ENCODE peak calls at places on chromosome 22, in nine cellular contexts. One of them, this sample, is unnamed.

GRCh38 chr22:50720861-50721844 is 16.9 kb upstream of the ACR start:
- DNase-seq in kidney epithelial cell: no peak
- DNase-seq in fibroblast of villous mesenchyme: no peak
- DNase-seq in pancreas: no peak
- DNase-seq in coronary artery: no peak
- DNase-seq in Panc1: no peak
- DNase-seq in psoas muscle: no peak
- DNase-seq in AG10803: no peak
- DNase-seq in body of pancreas: no peak
- DNase-seq in this sample: no peak

GRCh38 chr22:47210686-47211085 is 448.2 kb downstream of the TBC1D22A start:
- DNase-seq in kidney epithelial cell: no peak
- DNase-seq in fibroblast of villous mesenchyme: no peak
- DNase-seq in pancreas: no peak
- DNase-seq in coronary artery: no peak
- DNase-seq in Panc1: no peak
- DNase-seq in psoas muscle: no peak
- DNase-seq in AG10803: no peak
- DNase-seq in body of pancreas: no peak
- DNase-seq in this sample: no peak

GRCh38 chr22:37254206-37254866 is 10.3 kb upstream of the RAC2 start:
- DNase-seq in kidney epithelial cell: no peak
- DNase-seq in fibroblast of villous mesenchyme: peak; percentile 71
- DNase-seq in pancreas: no peak
- DNase-seq in coronary artery: no peak
- DNase-seq in Panc1: no peak
- DNase-seq in psoas muscle: no peak
- DNase-seq in AG10803: peak; percentile 51
- DNase-seq in body of pancreas: no peak
- DNase-seq in this sample: no peak

GRCh38 chr22:50141891-50142363 is 28.6 kb upstream of the PANX2 start:
- DNase-seq in kidney epithelial cell: no peak
- DNase-seq in fibroblast of villous mesenchyme: peak; percentile 59
- DNase-seq in pancreas: no peak
- DNase-seq in coronary artery: peak; percentile 54
- DNase-seq in Panc1: no peak
- DNase-seq in psoas muscle: no peak
- DNase-seq in AG10803: no peak
- DNase-seq in body of pancreas: no peak
- DNase-seq in this sample: no peak

GRCh38 chr22:20315337-20316216 is 4.3 kb downstream of the DGCR6L start:
- DNase-seq in kidney epithelial cell: no peak
- DNase-seq in fibroblast of villous mesenchyme: no peak
- DNase-seq in pancreas: peak; percentile 11
- DNase-seq in coronary artery: peak; percentile 69
- DNase-seq in Panc1: no peak
- DNase-seq in psoas muscle: no peak
- DNase-seq in AG10803: no peak
- DNase-seq in body of pancreas: no peak
- DNase-seq in this sample: no peak

GRCh38 chr22:20463324-20464095 is 25.9 kb upstream of the SCARF2 start:
- DNase-seq in kidney epithelial cell: no peak
- DNase-seq in fibroblast of villous mesenchyme: no peak
- DNase-seq in pancreas: no peak
- DNase-seq in coronary artery: no peak
- DNase-seq in Panc1: no peak
- DNase-seq in psoas muscle: peak; percentile 77
- DNase-seq in AG10803: no peak
- DNase-seq in body of pancreas: no peak
- DNase-seq in this sample: no peak

GRCh38 chr22:42313804-42314581 is 43.5 kb upstream of the TCF20 start:
- DNase-seq in kidney epithelial cell: peak; percentile 35
- DNase-seq in fibroblast of villous mesenchyme: peak; percentile 16
- DNase-seq in pancreas: peak; percentile 44
- DNase-seq in coronary artery: no peak
- DNase-seq in Panc1: peak; percentile 46
- DNase-seq in psoas muscle: no peak
- DNase-seq in AG10803: no peak
- DNase-seq in body of pancreas: peak; percentile 81
- DNase-seq in this sample: no peak

GRCh38 chr22:40463017-40463631 is 92.7 kb downstream of the SGSM3 start:
- DNase-seq in kidney epithelial cell: no peak
- DNase-seq in fibroblast of villous mesenchyme: no peak
- DNase-seq in pancreas: no peak
- DNase-seq in coronary artery: no peak
- DNase-seq in Panc1: no peak
- DNase-seq in psoas muscle: no peak
- DNase-seq in AG10803: no peak
- DNase-seq in body of pancreas: no peak
- DNase-seq in this sample: no peak

GRCh38 chr22:26702906-26703830 is 45.8 kb downstream of the MIAT start:
- DNase-seq in kidney epithelial cell: no peak
- DNase-seq in fibroblast of villous mesenchyme: peak; percentile 36
- DNase-seq in pancreas: no peak
- DNase-seq in coronary artery: no peak
- DNase-seq in Panc1: no peak
- DNase-seq in psoas muscle: no peak
- DNase-seq in AG10803: peak; percentile 49
- DNase-seq in body of pancreas: no peak
- DNase-seq in this sample: no peak

GRCh38 chr22:38572065-38572464 is 2.1 kb upstream of the DMC1 start:
- DNase-seq in kidney epithelial cell: no peak
- DNase-seq in fibroblast of villous mesenchyme: peak; percentile 64
- DNase-seq in pancreas: peak; percentile 28
- DNase-seq in coronary artery: no peak
- DNase-seq in Panc1: no peak
- DNase-seq in psoas muscle: no peak
- DNase-seq in AG10803: peak; percentile 61
- DNase-seq in body of pancreas: peak; percentile 52
- DNase-seq in this sample: no peak

GRCh38 chr22:33109532-33110148 is 51.5 kb upstream of the SYN3 start:
- DNase-seq in kidney epithelial cell: no peak
- DNase-seq in fibroblast of villous mesenchyme: no peak
- DNase-seq in pancreas: no peak
- DNase-seq in coronary artery: no peak
- DNase-seq in Panc1: no peak
- DNase-seq in psoas muscle: no peak
- DNase-seq in AG10803: no peak
- DNase-seq in body of pancreas: no peak
- DNase-seq in this sample: no peak

GRCh38 chr22:50601669-50602337 is 1.2 kb downstream of the MAPK8IP2 start:
- DNase-seq in kidney epithelial cell: no peak
- DNase-seq in fibroblast of villous mesenchyme: no peak
- DNase-seq in pancreas: no peak
- DNase-seq in coronary artery: no peak
- DNase-seq in Panc1: no peak
- DNase-seq in psoas muscle: no peak
- DNase-seq in AG10803: no peak
- DNase-seq in body of pancreas: no peak
- DNase-seq in this sample: no peak

GRCh38 chr22:48798281-48799226 is 1029.1 kb downstream of the BRD1 start:
- DNase-seq in kidney epithelial cell: no peak
- DNase-seq in fibroblast of villous mesenchyme: no peak
- DNase-seq in pancreas: no peak
- DNase-seq in coronary artery: no peak
- DNase-seq in Panc1: no peak
- DNase-seq in psoas muscle: no peak
- DNase-seq in AG10803: no peak
- DNase-seq in body of pancreas: no peak
- DNase-seq in this sample: no peak

GRCh38 chr22:48795664-48796063 is 1032.0 kb downstream of the BRD1 start:
- DNase-seq in kidney epithelial cell: no peak
- DNase-seq in fibroblast of villous mesenchyme: no peak
- DNase-seq in pancreas: no peak
- DNase-seq in coronary artery: no peak
- DNase-seq in Panc1: no peak
- DNase-seq in psoas muscle: no peak
- DNase-seq in AG10803: no peak
- DNase-seq in body of pancreas: no peak
- DNase-seq in this sample: no peak

GRCh38 chr22:48797731-48798130 is 1029.9 kb downstream of the BRD1 start:
- DNase-seq in kidney epithelial cell: no peak
- DNase-seq in fibroblast of villous mesenchyme: no peak
- DNase-seq in pancreas: no peak
- DNase-seq in coronary artery: no peak
- DNase-seq in Panc1: no peak
- DNase-seq in psoas muscle: no peak
- DNase-seq in AG10803: no peak
- DNase-seq in body of pancreas: no peak
- DNase-seq in this sample: no peak

GRCh38 chr22:48794906-48795305 is 1032.8 kb downstream of the BRD1 start:
- DNase-seq in kidney epithelial cell: no peak
- DNase-seq in fibroblast of villous mesenchyme: no peak
- DNase-seq in pancreas: no peak
- DNase-seq in coronary artery: no peak
- DNase-seq in Panc1: no peak
- DNase-seq in psoas muscle: no peak
- DNase-seq in AG10803: no peak
- DNase-seq in body of pancreas: no peak
- DNase-seq in this sample: no peak

DNA sequence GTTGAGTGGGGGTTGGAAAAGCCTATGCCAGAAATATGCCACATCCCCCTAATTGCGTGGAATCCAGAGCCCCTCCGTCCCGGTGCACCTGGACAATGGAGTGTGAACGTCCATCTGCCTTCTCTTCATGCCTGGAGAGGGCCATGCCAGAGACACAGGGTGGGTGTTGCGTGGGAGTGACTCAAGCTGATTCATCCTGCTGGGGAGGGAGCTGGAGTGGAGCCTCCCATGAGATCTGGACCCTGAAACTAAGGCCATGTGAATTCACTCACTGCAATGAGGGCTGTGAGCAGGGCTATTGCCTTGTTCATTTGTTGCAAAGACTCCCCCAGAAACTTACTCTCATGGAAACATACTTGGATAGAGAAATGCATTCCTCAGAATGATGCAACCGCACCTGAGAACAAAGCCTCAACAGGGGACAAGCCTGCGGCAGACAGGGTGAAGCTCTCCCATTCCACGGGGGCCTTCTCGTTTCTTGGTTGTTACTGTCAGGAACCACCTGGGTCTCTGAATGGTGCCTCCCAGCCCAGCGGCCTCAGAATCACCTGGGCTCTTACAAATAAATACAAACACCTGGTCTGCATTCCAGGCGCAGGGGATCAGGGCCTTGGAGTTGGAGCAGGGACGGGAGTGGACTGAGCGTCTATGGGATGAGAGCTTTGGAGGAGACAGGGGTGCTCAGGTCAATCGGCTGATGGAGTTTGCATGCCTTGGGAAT is 1031.2 kb downstream of the BRD1 start:
- DNase-seq in kidney epithelial cell: no peak
- DNase-seq in fibroblast of villous mesenchyme: no peak
- DNase-seq in pancreas: no peak
- DNase-seq in coronary artery: no peak
- DNase-seq in Panc1: no peak
- DNase-seq in psoas muscle: no peak
- DNase-seq in AG10803: no peak
- DNase-seq in body of pancreas: no peak
- DNase-seq in this sample: no peak
- H3K4me3 ChIP-seq in kidney epithelial cell: no peak overlapping the region
- H3K4me3 ChIP-seq in fibroblast of villous mesenchyme: no peak overlapping the region
- H3K4me3 ChIP-seq in pancreas: no peak overlapping the region
- H3K4me3 ChIP-seq in coronary artery: no peak overlapping the region
- H3K4me3 ChIP-seq in Panc1: no peak overlapping the region
- H3K4me3 ChIP-seq in psoas muscle: no peak overlapping the region
- H3K4me3 ChIP-seq in AG10803: no peak overlapping the region
- H3K4me3 ChIP-seq in body of pancreas: no peak overlapping the region
- H3K4me3 ChIP-seq in this sample: no peak overlapping the region

GRCh38 chr22:43889366-43890253 is 2.2 kb downstream of the PNPLA5 start:
- DNase-seq in kidney epithelial cell: no peak
- DNase-seq in fibroblast of villous mesenchyme: peak; percentile 13
- DNase-seq in pancreas: no peak
- DNase-seq in coronary artery: no peak
- DNase-seq in Panc1: no peak
- DNase-seq in psoas muscle: peak; percentile 38
- DNase-seq in AG10803: peak; percentile 42
- DNase-seq in body of pancreas: no peak
- DNase-seq in this sample: no peak
- TF ChIP-seq CTCF in kidney epithelial cell: peak; percentile 9
- TF ChIP-seq CTCF in fibroblast of villous mesenchyme: peak; percentile 27
- TF ChIP-seq CTCF in pancreas: no peak
- TF ChIP-seq CTCF in coronary artery: no peak
- TF ChIP-seq CTCF in Panc1: no peak
- TF ChIP-seq CTCF in psoas muscle: no peak
- TF ChIP-seq CTCF in AG10803: peak; percentile 56
- TF ChIP-seq CTCF in body of pancreas: no peak
- TF ChIP-seq CTCF in this sample: peak; percentile 28

GRCh38 chr22:29596408-29596807 is 7.0 kb upstream of the NF2 start:
- DNase-seq in kidney epithelial cell: no peak
- DNase-seq in fibroblast of villous mesenchyme: no peak
- DNase-seq in pancreas: no peak
- DNase-seq in coronary artery: no peak
- DNase-seq in Panc1: no peak
- DNase-seq in psoas muscle: no peak
- DNase-seq in AG10803: no peak
- DNase-seq in body of pancreas: no peak
- DNase-seq in this sample: no peak
- H3K4me3 ChIP-seq in kidney epithelial cell: no peak overlapping the region
- H3K4me3 ChIP-seq in fibroblast of villous mesenchyme: no peak overlapping the region
- H3K4me3 ChIP-seq in pancreas: no peak overlapping the region
- H3K4me3 ChIP-seq in coronary artery: no peak overlapping the region
- H3K4me3 ChIP-seq in Panc1: no peak overlapping the region
- H3K4me3 ChIP-seq in psoas muscle: no peak overlapping the region
- H3K4me3 ChIP-seq in AG10803: no peak overlapping the region
- H3K4me3 ChIP-seq in body of pancreas: no peak overlapping the region
- H3K4me3 ChIP-seq in this sample: no peak overlapping the region

GRCh38 chr22:46062232-46062615 is 85.3 kb upstream of the WNT7B start:
- DNase-seq in kidney epithelial cell: no peak
- DNase-seq in fibroblast of villous mesenchyme: no peak
- DNase-seq in pancreas: no peak
- DNase-seq in coronary artery: no peak
- DNase-seq in Panc1: no peak
- DNase-seq in psoas muscle: peak; percentile 16
- DNase-seq in AG10803: no peak
- DNase-seq in body of pancreas: no peak
- DNase-seq in this sample: no peak

GRCh38 chr22:46062971-46063631 is 86.1 kb upstream of the WNT7B start:
- DNase-seq in kidney epithelial cell: no peak
- DNase-seq in fibroblast of villous mesenchyme: no peak
- DNase-seq in pancreas: no peak
- DNase-seq in coronary artery: peak; percentile 69
- DNase-seq in Panc1: no peak
- DNase-seq in psoas muscle: peak; percentile 73
- DNase-seq in AG10803: no peak
- DNase-seq in body of pancreas: peak; percentile 20
- DNase-seq in this sample: no peak

GRCh38 chr22:46061124-46061410 is 84.1 kb upstream of the WNT7B start:
- DNase-seq in kidney epithelial cell: no peak
- DNase-seq in fibroblast of villous mesenchyme: no peak
- DNase-seq in pancreas: no peak
- DNase-seq in coronary artery: no peak
- DNase-seq in Panc1: no peak
- DNase-seq in psoas muscle: no peak
- DNase-seq in AG10803: no peak
- DNase-seq in body of pancreas: no peak
- DNase-seq in this sample: no peak

GRCh38 chr22:46060292-46061123 is 83.5 kb upstream of the WNT7B start:
- DNase-seq in kidney epithelial cell: no peak
- DNase-seq in fibroblast of villous mesenchyme: no peak
- DNase-seq in pancreas: no peak
- DNase-seq in coronary artery: peak; percentile 33
- DNase-seq in Panc1: no peak
- DNase-seq in psoas muscle: no peak
- DNase-seq in AG10803: no peak
- DNase-seq in body of pancreas: peak; percentile 12
- DNase-seq in this sample: no peak

GRCh38 chr22:46061431-46062231 is 84.7 kb upstream of the WNT7B start:
- DNase-seq in kidney epithelial cell: no peak
- DNase-seq in fibroblast of villous mesenchyme: no peak
- DNase-seq in pancreas: no peak
- DNase-seq in coronary artery: peak; percentile 71
- DNase-seq in Panc1: no peak
- DNase-seq in psoas muscle: peak; percentile 50
- DNase-seq in AG10803: no peak
- DNase-seq in body of pancreas: peak; percentile 23
- DNase-seq in this sample: no peak
- TF ChIP-seq CTCF in kidney epithelial cell: no peak
- TF ChIP-seq CTCF in fibroblast of villous mesenchyme: no peak
- TF ChIP-seq CTCF in pancreas: no peak
- TF ChIP-seq CTCF in coronary artery: no peak
- TF ChIP-seq CTCF in Panc1: no peak
- TF ChIP-seq CTCF in psoas muscle: no peak
- TF ChIP-seq CTCF in AG10803: no peak
- TF ChIP-seq CTCF in body of pancreas: no peak
- TF ChIP-seq CTCF in this sample: no peak